ENCODE peak calls at places on chromosomes 6 and 20, in ten cellular contexts. G is A172, W is cardiac septum, H is NCI-H524, Y is BJ, V is LoVo, E is HS-27A, F is Kasumi-1, D is body of pancreas, L is NCI-H226. U is an unnamed sample.

GRCh38 chr6:137349856-137350830 is 131.0 kb upstream of the IFNGR1 start:
- DNase-seq in G (no peak), W (no peak), H (no peak), Y (no peak), V (no peak), E (no peak), F (no peak), D (no peak), L (no peak), U (no peak)

GRCh38 chr6:894274-894673 is 201.3 kb upstream of the EXOC2 start:
- DNase-seq in G (no peak), W (no peak), H (no peak), Y (no peak), V (no peak), E (no peak), F (no peak), D (no peak), L (no peak), U (no peak)

GRCh38 chr6:15888798-15889772 is 226.3 kb upstream of the DTNBP1 start:
- DNase-seq in G (no peak), W (no peak), H (no peak), Y (no peak), V (no peak), E (no peak), F (no peak), D (no peak), L (no peak), U (no peak)

GRCh38 chr6:81682858-81683257 is 69.6 kb downstream of the TENT5A start:
- DNase-seq in G (no peak), W (no peak), H (no peak), Y (no peak), V (no peak), E (no peak), F (no peak), D (no peak), L (no peak), U (no peak)

GRCh38 chr20:49270177-49270576 is 7.7 kb downstream of the ZNFX1 start:
- DNase-seq in G (no peak), W (no peak), H (no peak), Y (no peak), V (no peak), E (no peak), F (no peak), D (no peak), L (no peak), U (no peak)

GRCh38 chr6:108589244-108589730 is 28.6 kb downstream of the FOXO3 start:
- DNase-seq in G (peak; percentile 56), W (peak; percentile 80), H (no peak), Y (no peak), V (no peak), E (no peak), F (peak; percentile 41), D (peak; percentile 81), L (peak; percentile 28), U (peak; percentile 85)

GRCh38 chr6:5205877-5206840 is 54.6 kb downstream of the LYRM4 start:
- DNase-seq in G (peak; percentile 29), W (no peak), H (no peak), Y (no peak), V (no peak), E (no peak), F (peak; percentile 85), D (peak; percentile 71), L (peak; percentile 84), U (peak; percentile 38)

GRCh38 chr20:4053516-4053919 is 38.2 kb upstream of the RNF24 start:
- DNase-seq in G (peak; percentile 74), W (no peak), H (no peak), Y (no peak), V (no peak), E (peak; percentile 64), F (no peak), D (no peak), L (peak; percentile 25), U (no peak)

GRCh38 chr6:56851104-56851503 is 103.8 kb upstream of the BEND6 start:
- DNase-seq in G (peak; percentile 44), W (no peak), H (no peak), Y (no peak), V (no peak), E (no peak), F (no peak), D (no peak), L (no peak), U (no peak)

GRCh38 chr6:15677822-15678221 is 15.0 kb upstream of the DTNBP1 start:
- DNase-seq in G (no peak), W (no peak), H (peak; percentile 44), Y (no peak), V (no peak), E (no peak), F (no peak), D (no peak), L (no peak), U (no peak)

GRCh38 chr6:3286641-3287171 is 28.0 kb downstream of the PSMG4 start:
- DNase-seq in G (no peak), W (peak; percentile 62), H (no peak), Y (no peak), V (no peak), E (no peak), F (no peak), D (no peak), L (no peak), U (no peak)

GRCh38 chr20:18839507-18840247 is 26.1 kb downstream of the SCP2D1 start:
- DNase-seq in G (peak; percentile 87), W (no peak), H (no peak), Y (no peak), V (no peak), E (no peak), F (no peak), D (no peak), L (no peak), U (no peak)

GRCh38 chr20:18094191-18094590 is 36.5 kb upstream of the OVOL2 start:
- DNase-seq in G (no peak), W (no peak), H (no peak), Y (no peak), V (no peak), E (no peak), F (no peak), D (no peak), L (no peak), U (no peak)

GRCh38 chr6:24802271-24803059 is 3.7 kb upstream of the ARMH2 start:
- DNase-seq in G (peak; percentile 33), W (no peak), H (no peak), Y (no peak), V (peak; percentile 26), E (no peak), F (no peak), D (no peak), L (peak; percentile 40), U (no peak)

GRCh38 chr20:26209171-26209941 is 512.7 kb upstream of the ZNF337 start:
- DNase-seq in G (no peak), W (no peak), H (no peak), Y (no peak), V (no peak), E (no peak), F (no peak), D (no peak), L (no peak), U (no peak)

GRCh38 chr6:13488015-13488895 is 855 bp upstream of the GFOD1 start:
- DNase-seq in G (no peak), W (no peak), H (peak; percentile 48), Y (no peak), V (no peak), E (no peak), F (no peak), D (peak; percentile 63), L (no peak), U (peak; percentile 47)

GRCh38 chr20:53869466-53870258 is 200.7 kb downstream of the BCAS1 start:
- DNase-seq in G (peak; percentile 85), W (no peak), H (peak; percentile 87), Y (no peak), V (peak; percentile 90), E (peak; percentile 64), F (peak; percentile 80), D (peak; percentile 87), L (peak; percentile 44), U (peak; percentile 79)

GRCh38 chr6:121652726-121653623 is 217.5 kb downstream of the GJA1 start:
- DNase-seq in G (peak; percentile 55), W (no peak), H (no peak), Y (peak; percentile 76), V (peak; percentile 21), E (peak; percentile 69), F (peak; percentile 17), D (peak; percentile 8), L (peak; percentile 63), U (no peak)

GRCh38 chr6:14883921-14884320 is 361.9 kb upstream of the JARID2 start:
- DNase-seq in G (no peak), W (no peak), H (peak; percentile 37), Y (no peak), V (no peak), E (no peak), F (peak; percentile 29), D (no peak), L (no peak), U (no peak)

GRCh38 chr20:63101781-63102719 is 95.3 kb upstream of the BHLHE23 start:
- DNase-seq in G (no peak), W (peak; percentile 62), H (peak; percentile 13), Y (no peak), V (peak; percentile 45), E (no peak), F (no peak), D (peak; percentile 21), L (no peak), U (peak; percentile 39)

GRCh38 chr6:27667651-27668441 is 194.9 kb upstream of the ZNF184 start:
- DNase-seq in G (peak; percentile 37), W (no peak), H (no peak), Y (no peak), V (peak; percentile 42), E (no peak), F (peak; percentile 52), D (no peak), L (no peak), U (no peak)

GRCh38 chr20:37651932-37652331 is 41.9 kb upstream of the CTNNBL1 start:
- DNase-seq in G (peak; percentile 25), W (no peak), H (peak; percentile 66), Y (no peak), V (peak; percentile 15), E (no peak), F (peak; percentile 55), D (peak; percentile 58), L (no peak), U (peak; percentile 71)

GRCh38 chr6:99019341-99019740 is 71.6 kb upstream of the FBXL4 start:
- DNase-seq in G (peak; percentile 22), W (no peak), H (no peak), Y (no peak), V (no peak), E (no peak), F (no peak), D (no peak), L (no peak), U (no peak)

GRCh38 chr6:27280064-27280539 is 32.0 kb downstream of the POM121L2 start:
- DNase-seq in G (peak; percentile 63), W (no peak), H (peak; percentile 33), Y (no peak), V (peak; percentile 58), E (no peak), F (peak; percentile 64), D (peak; percentile 31), L (peak; percentile 50), U (no peak)

GRCh38 chr20:11132819-11133341 is 459.1 kb upstream of the JAG1 start:
- DNase-seq in G (no peak), W (no peak), H (no peak), Y (no peak), V (no peak), E (no peak), F (no peak), D (no peak), L (no peak), U (no peak)

GRCh38 chr20:16434087-16434664 is 139.1 kb downstream of the KIF16B start:
- DNase-seq in G (no peak), W (no peak), H (peak; percentile 34), Y (no peak), V (peak; percentile 46), E (no peak), F (peak; percentile 42), D (peak; percentile 77), L (peak; percentile 3), U (peak; percentile 38)

GRCh38 chr6:7172605-7173185 is 64.9 kb downstream of the RREB1 start:
- DNase-seq in G (no peak), W (no peak), H (no peak), Y (no peak), V (no peak), E (no peak), F (no peak), D (peak; percentile 58), L (no peak), U (no peak)

GRCh38 chr6:28004350-28005123 is 47.5 kb downstream of the OR2B6 start:
- DNase-seq in G (no peak), W (no peak), H (no peak), Y (no peak), V (no peak), E (no peak), F (no peak), D (no peak), L (no peak), U (no peak)